ENCODE peak calls at places on chromosome 14, in seven cellular contexts. I, X, O, P, F, N and Q are unnamed samples.

GRCh38 chr14:93884950-93885349 is 42.2 kb upstream of the FAM181A start:
- DNase-seq in I (no peak), X (no peak), O (no peak), P (no peak), F (no peak), N (no peak), Q (no peak)

GRCh38 chr14:20278414-20278813 is 27.3 kb downstream of the TTC5 start:
- DNase-seq in I (no peak), X (no peak), O (peak; percentile 44), P (no peak), F (no peak), N (peak; percentile 3), Q (no peak)

GRCh38 chr14:64806202-64806861 is 73.4 kb downstream of the SPTB start:
- DNase-seq in I (no peak), X (no peak), O (peak; percentile 86), P (no peak), F (no peak), N (peak; percentile 98), Q (no peak)

GRCh38 chr14:68786491-68787234 is 6.2 kb downstream of the ZFP36L1 start:
- DNase-seq in I (no peak), X (no peak), O (no peak), P (no peak), F (no peak), N (peak; percentile 80), Q (no peak)

GRCh38 chr14:21440857-21441256 is 15.1 kb downstream of the CHD8 start:
- DNase-seq in I (no peak), X (no peak), O (no peak), P (no peak), F (no peak), N (no peak), Q (no peak)

GRCh38 chr14:64729386-64730060 is 25.3 kb downstream of the PLEKHG3 start:
- DNase-seq in I (no peak), X (no peak), O (no peak), P (no peak), F (no peak), N (no peak), Q (no peak)

GRCh38 chr14:59425322-59425945 is 39.7 kb downstream of the GPR135 start:
- DNase-seq in I (no peak), X (no peak), O (no peak), P (no peak), F (no peak), N (peak; percentile 23), Q (no peak)

GRCh38 chr14:23539209-23539866 is 12.2 kb downstream of the ZFHX2 start:
- DNase-seq in I (no peak), X (peak; percentile 40), O (peak; percentile 88), P (no peak), F (no peak), N (no peak), Q (peak; percentile 34)

GRCh38 chr14:103104654-103105511 is 10.4 kb downstream of the EXOC3L4 start:
- DNase-seq in I (peak; percentile 65), X (peak; percentile 17), O (no peak), P (peak; percentile 49), F (no peak), N (peak; percentile 42), Q (peak; percentile 80)

GRCh38 chr14:91389173-91389572 is 28.4 kb downstream of the CCDC88C start:
- DNase-seq in I (no peak), X (no peak), O (no peak), P (no peak), F (no peak), N (no peak), Q (no peak)

GRCh38 chr14:89750206-89750867 is 204.2 kb downstream of the EFCAB11 start:
- DNase-seq in I (no peak), X (no peak), O (no peak), P (no peak), F (no peak), N (no peak), Q (no peak)

GRCh38 chr14:100589760-100590469 is 2.7 kb upstream of the BEGAIN start:
- DNase-seq in I (no peak), X (no peak), O (no peak), P (no peak), F (no peak), N (no peak), Q (no peak)

GRCh38 chr14:106605548-106606448 is 1079.4 kb downstream of the TMEM121 start:
- DNase-seq in I (peak; percentile 76), X (no peak), O (peak; percentile 35), P (peak; percentile 44), F (no peak), N (no peak), Q (no peak)

GRCh38 chr14:46887144-46887543 is 235.6 kb upstream of the RPL10L start:
- DNase-seq in I (no peak), X (no peak), O (no peak), P (no peak), F (no peak), N (no peak), Q (no peak)

GRCh38 chr14:72666610-72667009 is 227.3 kb downstream of the DPF3 start:
- DNase-seq in I (no peak), X (no peak), O (no peak), P (no peak), F (no peak), N (peak; percentile 89), Q (no peak)

GRCh38 chr14:57834001-57834598 is 31.8 kb downstream of the SLC35F4 start:
- DNase-seq in I (no peak), X (no peak), O (no peak), P (no peak), F (no peak), N (peak; percentile 4), Q (no peak)

GRCh38 chr14:82125963-82126362 is 592.3 kb upstream of the SEL1L start:
- DNase-seq in I (no peak), X (no peak), O (no peak), P (no peak), F (no peak), N (no peak), Q (no peak)

GRCh38 chr14:65308536-65308935 is 104.0 kb upstream of the FUT8 start:
- DNase-seq in I (no peak), X (no peak), O (no peak), P (no peak), F (no peak), N (no peak), Q (no peak)

GRCh38 chr14:61212546-61212945 is 68.6 kb downstream of the TMEM30B start:
- DNase-seq in I (no peak), X (no peak), O (no peak), P (no peak), F (no peak), N (no peak), Q (no peak)

GRCh38 chr14:92252291-92252690 is 70.7 kb upstream of the SLC24A4 start:
- DNase-seq in I (no peak), X (no peak), O (no peak), P (no peak), F (no peak), N (no peak), Q (no peak)

GRCh38 chr14:70641548-70642312 is at the start of gene TTC9:
- DNase-seq in I (peak; percentile 18), X (no peak), O (no peak), P (no peak), F (no peak), N (no peak), Q (peak; percentile 32)

GRCh38 chr14:79971330-79971729 is 240.0 kb downstream of the DIO2 start:
- DNase-seq in I (no peak), X (no peak), O (no peak), P (no peak), F (no peak), N (peak; percentile 66), Q (no peak)

GRCh38 chr14:61077437-61077836 is 96.4 kb downstream of the SLC38A6 start:
- DNase-seq in I (no peak), X (no peak), O (no peak), P (no peak), F (no peak), N (no peak), Q (no peak)